ENCODE peak calls at places on chromosomes 6 and 20, in seven cellular contexts. One of them, this sample, is unnamed.

GRCh38 chr6:11902527-11902926 is 109.6 kb upstream of the HIVEP1 start:
- DNase-seq in GM23338: no peak
- DNase-seq in sigmoid colon: no peak
- DNase-seq in transverse colon: no peak
- DNase-seq in stomach: no peak
- DNase-seq in Panc1: no peak
- DNase-seq in K562: no peak
- DNase-seq in this sample: no peak

GRCh38 chr6:30707281-30707850 is 9.7 kb downstream of the MDC1 start:
- DNase-seq in GM23338: no peak
- DNase-seq in sigmoid colon: no peak
- DNase-seq in transverse colon: no peak
- DNase-seq in stomach: no peak
- DNase-seq in Panc1: no peak
- DNase-seq in K562: no peak
- DNase-seq in this sample: no peak

GRCh38 chr6:136723780-136724179 is 68.5 kb downstream of the MAP3K5 start:
- DNase-seq in GM23338: no peak
- DNase-seq in sigmoid colon: no peak
- DNase-seq in transverse colon: no peak
- DNase-seq in stomach: no peak
- DNase-seq in Panc1: no peak
- DNase-seq in K562: no peak
- DNase-seq in this sample: no peak

GRCh38 chr20:50267041-50267865 is 76.6 kb downstream of the CEBPB start:
- DNase-seq in GM23338: peak
- DNase-seq in sigmoid colon: peak
- DNase-seq in transverse colon: peak
- DNase-seq in stomach: peak
- DNase-seq in Panc1: no peak
- DNase-seq in K562: no peak
- DNase-seq in this sample: no peak

GRCh38 chr6:117441824-117442264 is 16.1 kb upstream of the ROS1 start:
- DNase-seq in GM23338: no peak
- DNase-seq in sigmoid colon: no peak
- DNase-seq in transverse colon: no peak
- DNase-seq in stomach: no peak
- DNase-seq in Panc1: no peak
- DNase-seq in K562: no peak
- DNase-seq in this sample: no peak

GRCh38 chr6:692858-693736 is at the start of gene EXOC2:
- DNase-seq in GM23338: peak
- DNase-seq in sigmoid colon: peak
- DNase-seq in transverse colon: peak
- DNase-seq in stomach: peak
- DNase-seq in Panc1: no peak
- DNase-seq in K562: peak
- DNase-seq in this sample: peak

GRCh38 chr6:158125271-158125670 is 42.8 kb downstream of the SERAC1 start:
- DNase-seq in GM23338: no peak
- DNase-seq in sigmoid colon: no peak
- DNase-seq in transverse colon: no peak
- DNase-seq in stomach: no peak
- DNase-seq in Panc1: no peak
- DNase-seq in K562: no peak
- DNase-seq in this sample: no peak

GRCh38 chr6:106882601-106883518 is 91.7 kb downstream of the CD24 start:
- DNase-seq in GM23338: no peak
- DNase-seq in sigmoid colon: no peak
- DNase-seq in transverse colon: peak
- DNase-seq in stomach: no peak
- DNase-seq in Panc1: no peak
- DNase-seq in K562: no peak
- DNase-seq in this sample: no peak

GRCh38 chr6:25590986-25591385 is 61.0 kb upstream of the SCGN start:
- DNase-seq in GM23338: peak
- DNase-seq in sigmoid colon: no peak
- DNase-seq in transverse colon: no peak
- DNase-seq in stomach: no peak
- DNase-seq in Panc1: no peak
- DNase-seq in K562: no peak
- DNase-seq in this sample: peak

GRCh38 chr6:36670271-36670670 is 8.2 kb upstream of the CDKN1A start:
- DNase-seq in GM23338: no peak
- DNase-seq in sigmoid colon: no peak
- DNase-seq in transverse colon: no peak
- DNase-seq in stomach: no peak
- DNase-seq in Panc1: no peak
- DNase-seq in K562: no peak
- DNase-seq in this sample: no peak

GRCh38 chr6:82182756-82183155 is 64.8 kb downstream of the IBTK start:
- DNase-seq in GM23338: no peak
- DNase-seq in sigmoid colon: no peak
- DNase-seq in transverse colon: no peak
- DNase-seq in stomach: no peak
- DNase-seq in Panc1: no peak
- DNase-seq in K562: no peak
- DNase-seq in this sample: no peak

GRCh38 chr6:119241124-119241491 is 108.5 kb downstream of the MAN1A1 start:
- DNase-seq in GM23338: no peak
- DNase-seq in sigmoid colon: peak
- DNase-seq in transverse colon: no peak
- DNase-seq in stomach: no peak
- DNase-seq in Panc1: no peak
- DNase-seq in K562: no peak
- DNase-seq in this sample: no peak

GRCh38 chr6:146914563-146915483 is 289.4 kb upstream of the STXBP5 start:
- DNase-seq in GM23338: no peak
- DNase-seq in sigmoid colon: peak
- DNase-seq in transverse colon: no peak
- DNase-seq in stomach: no peak
- DNase-seq in Panc1: peak
- DNase-seq in K562: peak
- DNase-seq in this sample: no peak

GRCh38 chr6:115972679-115973078 is 88.0 kb downstream of the FRK start:
- DNase-seq in GM23338: no peak
- DNase-seq in sigmoid colon: no peak
- DNase-seq in transverse colon: no peak
- DNase-seq in stomach: no peak
- DNase-seq in Panc1: no peak
- DNase-seq in K562: no peak
- DNase-seq in this sample: no peak

GRCh38 chr6:108446629-108447150 is 114.0 kb upstream of the FOXO3 start:
- DNase-seq in GM23338: peak
- DNase-seq in sigmoid colon: no peak
- DNase-seq in transverse colon: no peak
- DNase-seq in stomach: no peak
- DNase-seq in Panc1: no peak
- DNase-seq in K562: peak
- DNase-seq in this sample: no peak

GRCh38 chr20:32453467-32454163 is 95.5 kb downstream of the ASXL1 start:
- DNase-seq in GM23338: no peak
- DNase-seq in sigmoid colon: peak
- DNase-seq in transverse colon: no peak
- DNase-seq in stomach: no peak
- DNase-seq in Panc1: no peak
- DNase-seq in K562: no peak
- DNase-seq in this sample: no peak

GRCh38 chr6:36545767-36546663 is 1.3 kb downstream of the STK38 start:
- DNase-seq in GM23338: peak
- DNase-seq in sigmoid colon: no peak
- DNase-seq in transverse colon: peak
- DNase-seq in stomach: no peak
- DNase-seq in Panc1: no peak
- DNase-seq in K562: peak
- DNase-seq in this sample: no peak

GRCh38 chr6:169965657-169966311 is 214.4 kb downstream of the ERMARD start:
- DNase-seq in GM23338: no peak
- DNase-seq in sigmoid colon: peak
- DNase-seq in transverse colon: no peak
- DNase-seq in stomach: peak
- DNase-seq in Panc1: no peak
- DNase-seq in K562: no peak
- DNase-seq in this sample: no peak

GRCh38 chr6:98816799-98817198 is 17.6 kb upstream of the POU3F2 start:
- DNase-seq in GM23338: no peak
- DNase-seq in sigmoid colon: no peak
- DNase-seq in transverse colon: no peak
- DNase-seq in stomach: no peak
- DNase-seq in Panc1: no peak
- DNase-seq in K562: no peak
- DNase-seq in this sample: no peak

GRCh38 chr20:12882832-12883506 is 125.8 kb upstream of the SPTLC3 start:
- DNase-seq in GM23338: no peak
- DNase-seq in sigmoid colon: no peak
- DNase-seq in transverse colon: no peak
- DNase-seq in stomach: no peak
- DNase-seq in Panc1: no peak
- DNase-seq in K562: no peak
- DNase-seq in this sample: no peak
- TF ChIP-seq POLR2AphosphoS5 in GM23338: no peak
- TF ChIP-seq POLR2AphosphoS5 in sigmoid colon: no peak
- TF ChIP-seq POLR2AphosphoS5 in transverse colon: no peak
- TF ChIP-seq POLR2AphosphoS5 in stomach: no peak
- TF ChIP-seq POLR2AphosphoS5 in Panc1: no peak
- TF ChIP-seq POLR2AphosphoS5 in K562: no peak
- TF ChIP-seq POLR2AphosphoS5 in this sample: no peak

GRCh38 chr20:47273591-47274235 is 82.8 kb downstream of the ZMYND8 start:
- DNase-seq in GM23338: no peak
- DNase-seq in sigmoid colon: no peak
- DNase-seq in transverse colon: no peak
- DNase-seq in stomach: no peak
- DNase-seq in Panc1: no peak
- DNase-seq in K562: no peak
- DNase-seq in this sample: no peak

GRCh38 chr20:47274449-47275108 is 81.9 kb downstream of the ZMYND8 start:
- DNase-seq in GM23338: no peak
- DNase-seq in sigmoid colon: peak
- DNase-seq in transverse colon: no peak
- DNase-seq in stomach: no peak
- DNase-seq in Panc1: peak
- DNase-seq in K562: peak
- DNase-seq in this sample: no peak

GRCh38 chr20:47275548-47275947 is 81.0 kb downstream of the ZMYND8 start:
- DNase-seq in GM23338: no peak
- DNase-seq in sigmoid colon: peak
- DNase-seq in transverse colon: no peak
- DNase-seq in stomach: no peak
- DNase-seq in Panc1: no peak
- DNase-seq in K562: no peak
- DNase-seq in this sample: no peak

GRCh38 chr20:47271216-47271615 is 85.3 kb downstream of the ZMYND8 start:
- DNase-seq in GM23338: no peak
- DNase-seq in sigmoid colon: peak
- DNase-seq in transverse colon: no peak
- DNase-seq in stomach: no peak
- DNase-seq in Panc1: no peak
- DNase-seq in K562: no peak
- DNase-seq in this sample: no peak

GRCh38 chr20:47272893-47273590 is 83.5 kb downstream of the ZMYND8 start:
- DNase-seq in GM23338: peak
- DNase-seq in sigmoid colon: peak
- DNase-seq in transverse colon: peak
- DNase-seq in stomach: peak
- DNase-seq in Panc1: peak
- DNase-seq in K562: peak
- DNase-seq in this sample: no peak
- TF ChIP-seq POLR2AphosphoS5 in GM23338: no peak
- TF ChIP-seq POLR2AphosphoS5 in sigmoid colon: peak
- TF ChIP-seq POLR2AphosphoS5 in transverse colon: no peak
- TF ChIP-seq POLR2AphosphoS5 in stomach: no peak
- TF ChIP-seq POLR2AphosphoS5 in Panc1: no peak
- TF ChIP-seq POLR2AphosphoS5 in K562: no peak
- TF ChIP-seq POLR2AphosphoS5 in this sample: peak

DNA sequence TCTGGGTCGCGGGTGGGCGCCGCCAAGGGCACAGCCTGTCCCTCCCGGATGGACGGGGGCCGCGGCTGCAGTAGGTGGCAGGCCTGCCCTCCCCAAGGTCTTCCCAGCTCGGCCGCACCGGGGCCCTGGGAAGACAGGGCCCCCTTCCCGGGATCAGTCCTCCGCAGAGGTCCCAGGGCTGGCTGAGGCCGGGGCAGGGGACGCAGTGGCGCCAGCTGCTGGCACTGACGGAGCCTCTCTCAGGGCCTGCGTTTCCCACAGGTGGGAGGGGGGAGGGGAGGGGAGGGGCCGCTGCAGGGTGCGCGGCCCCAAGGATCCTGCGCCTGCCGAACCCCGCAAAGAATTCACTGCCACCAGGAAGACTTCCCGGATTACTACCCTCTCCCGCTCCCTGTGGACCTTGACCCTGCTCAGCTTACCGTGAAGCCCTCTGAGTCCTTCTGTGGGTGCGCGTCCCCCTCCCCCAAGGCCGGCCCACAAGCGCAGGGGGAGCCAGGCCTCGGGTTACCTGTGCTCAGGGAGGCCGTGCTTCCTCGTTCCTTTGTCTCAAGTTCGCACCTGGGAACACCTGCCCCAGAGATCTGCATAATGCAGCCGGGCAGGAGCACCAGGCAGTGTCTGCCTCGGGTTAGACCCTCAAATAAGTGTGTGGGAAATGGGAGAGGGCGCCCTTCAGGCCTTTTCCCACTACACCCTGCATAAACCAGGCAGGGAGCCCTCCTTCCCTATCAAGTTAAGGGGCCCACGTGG is 5.1 kb downstream of the LZTS3 start:
- DNase-seq in GM23338: peak
- DNase-seq in sigmoid colon: peak
- DNase-seq in transverse colon: peak
- DNase-seq in stomach: peak
- DNase-seq in Panc1: no peak
- DNase-seq in K562: no peak
- DNase-seq in this sample: no peak
- TF ChIP-seq POLR2AphosphoS5 in GM23338: peak
- TF ChIP-seq POLR2AphosphoS5 in sigmoid colon: no peak
- TF ChIP-seq POLR2AphosphoS5 in transverse colon: no peak
- TF ChIP-seq POLR2AphosphoS5 in stomach: no peak
- TF ChIP-seq POLR2AphosphoS5 in Panc1: no peak
- TF ChIP-seq POLR2AphosphoS5 in K562: no peak
- TF ChIP-seq POLR2AphosphoS5 in this sample: no peak

GRCh38 chr6:110557226-110557625 is 80.8 kb upstream of the SLC22A16 start:
- DNase-seq in GM23338: no peak
- DNase-seq in sigmoid colon: no peak
- DNase-seq in transverse colon: no peak
- DNase-seq in stomach: no peak
- DNase-seq in Panc1: no peak
- DNase-seq in K562: no peak
- DNase-seq in this sample: no peak

GRCh38 chr6:110554441-110554840 is 78.0 kb upstream of the SLC22A16 start:
- DNase-seq in GM23338: no peak
- DNase-seq in sigmoid colon: no peak
- DNase-seq in transverse colon: no peak
- DNase-seq in stomach: no peak
- DNase-seq in Panc1: no peak
- DNase-seq in K562: no peak
- DNase-seq in this sample: no peak

GRCh38 chr6:110556317-110557115 is 80.1 kb upstream of the SLC22A16 start:
- DNase-seq in GM23338: no peak
- DNase-seq in sigmoid colon: no peak
- DNase-seq in transverse colon: no peak
- DNase-seq in stomach: no peak
- DNase-seq in Panc1: no peak
- DNase-seq in K562: no peak
- DNase-seq in this sample: no peak

GRCh38 chr6:110552901-110553641 is 76.7 kb upstream of the SLC22A16 start:
- DNase-seq in GM23338: no peak
- DNase-seq in sigmoid colon: no peak
- DNase-seq in transverse colon: no peak
- DNase-seq in stomach: no peak
- DNase-seq in Panc1: no peak
- DNase-seq in K562: no peak
- DNase-seq in this sample: no peak

GRCh38 chr6:110554966-110555460 is 78.6 kb upstream of the SLC22A16 start:
- DNase-seq in GM23338: no peak
- DNase-seq in sigmoid colon: no peak
- DNase-seq in transverse colon: no peak
- DNase-seq in stomach: no peak
- DNase-seq in Panc1: no peak
- DNase-seq in K562: no peak
- DNase-seq in this sample: no peak
- TF ChIP-seq POLR2AphosphoS5 in GM23338: no peak
- TF ChIP-seq POLR2AphosphoS5 in sigmoid colon: no peak
- TF ChIP-seq POLR2AphosphoS5 in transverse colon: no peak
- TF ChIP-seq POLR2AphosphoS5 in stomach: no peak
- TF ChIP-seq POLR2AphosphoS5 in Panc1: no peak
- TF ChIP-seq POLR2AphosphoS5 in K562: no peak
- TF ChIP-seq POLR2AphosphoS5 in this sample: no peak